ENCODE peak calls at places on chromosomes 16 and 17, in seven cellular contexts. One of them, this sample, is unnamed.

GRCh38 chr17:80659651-80660050 is 115.0 kb downstream of the RPTOR start:
- DNase-seq in ELR: no peak
- DNase-seq in HCEC 1CT: no peak
- DNase-seq in lower leg skin: no peak
- DNase-seq in AG09319: no peak
- DNase-seq in mucosa of gallbladder: no peak
- DNase-seq in naive B cell: no peak
- DNase-seq in this sample: no peak

GRCh38 chr17:19470529-19471261 is 59.7 kb downstream of the RNF112 start:
- DNase-seq in mucosa of gallbladder: peak
- DNase-seq in HCEC 1CT: peak
- DNase-seq in AG09319: peak
- DNase-seq in ELR: no peak
- DNase-seq in lower leg skin: peak
- DNase-seq in naive B cell: no peak
- DNase-seq in this sample: no peak

GRCh38 chr17:74491645-74492044 is 25.2 kb downstream of the CD300A start:
- DNase-seq in AG09319: no peak
- DNase-seq in lower leg skin: peak
- DNase-seq in ELR: no peak
- DNase-seq in HCEC 1CT: no peak
- DNase-seq in mucosa of gallbladder: no peak
- DNase-seq in naive B cell: no peak
- DNase-seq in this sample: no peak

GRCh38 chr16:22787456-22788189 is 26.3 kb upstream of the HS3ST2 start:
- DNase-seq in mucosa of gallbladder: no peak
- DNase-seq in lower leg skin: no peak
- DNase-seq in AG09319: peak
- DNase-seq in naive B cell: no peak
- DNase-seq in ELR: peak
- DNase-seq in HCEC 1CT: peak
- DNase-seq in this sample: no peak

GRCh38 chr16:66443269-66443652 is 16.2 kb downstream of the BEAN1 start:
- DNase-seq in naive B cell: no peak
- DNase-seq in ELR: no peak
- DNase-seq in AG09319: no peak
- DNase-seq in lower leg skin: peak
- DNase-seq in mucosa of gallbladder: no peak
- DNase-seq in HCEC 1CT: no peak
- DNase-seq in this sample: no peak

GRCh38 chr17:3723556-3724372 is at the start of gene HASPIN:
- DNase-seq in AG09319: peak
- DNase-seq in mucosa of gallbladder: peak
- DNase-seq in naive B cell: peak
- DNase-seq in ELR: peak
- DNase-seq in HCEC 1CT: peak
- DNase-seq in lower leg skin: peak
- DNase-seq in this sample: peak

GRCh38 chr17:43627657-43628650 is 33.8 kb downstream of the MEOX1 start:
- DNase-seq in lower leg skin: no peak
- DNase-seq in AG09319: no peak
- DNase-seq in HCEC 1CT: no peak
- DNase-seq in ELR: no peak
- DNase-seq in mucosa of gallbladder: no peak
- DNase-seq in naive B cell: no peak
- DNase-seq in this sample: no peak

GRCh38 chr16:84925092-84925772 is 86.1 kb downstream of the ZDHHC7 start:
- DNase-seq in HCEC 1CT: no peak
- DNase-seq in ELR: peak
- DNase-seq in AG09319: no peak
- DNase-seq in lower leg skin: no peak
- DNase-seq in mucosa of gallbladder: peak
- DNase-seq in naive B cell: peak
- DNase-seq in this sample: no peak

GRCh38 chr17:38748329-38749221 is at the start of gene PCGF2:
- DNase-seq in naive B cell: no peak
- DNase-seq in AG09319: peak
- DNase-seq in HCEC 1CT: peak
- DNase-seq in mucosa of gallbladder: peak
- DNase-seq in ELR: peak
- DNase-seq in lower leg skin: peak
- DNase-seq in this sample: peak

GRCh38 chr17:50594931-50595330 is 34.4 kb downstream of the CACNA1G start:
- DNase-seq in HCEC 1CT: no peak
- DNase-seq in lower leg skin: no peak
- DNase-seq in mucosa of gallbladder: no peak
- DNase-seq in naive B cell: no peak
- DNase-seq in ELR: no peak
- DNase-seq in AG09319: no peak
- DNase-seq in this sample: no peak

GRCh38 chr16:56281256-56281805 is 90.0 kb downstream of the GNAO1 start:
- DNase-seq in AG09319: no peak
- DNase-seq in naive B cell: no peak
- DNase-seq in ELR: peak
- DNase-seq in lower leg skin: no peak
- DNase-seq in mucosa of gallbladder: no peak
- DNase-seq in HCEC 1CT: no peak
- DNase-seq in this sample: no peak

GRCh38 chr16:56362706-56363105 is 62.6 kb downstream of the AMFR start:
- DNase-seq in ELR: no peak
- DNase-seq in naive B cell: no peak
- DNase-seq in mucosa of gallbladder: no peak
- DNase-seq in AG09319: no peak
- DNase-seq in lower leg skin: peak
- DNase-seq in HCEC 1CT: no peak
- DNase-seq in this sample: no peak

GRCh38 chr17:1786708-1787107 is 24.8 kb downstream of the SERPINF1 start:
- DNase-seq in lower leg skin: no peak
- DNase-seq in naive B cell: no peak
- DNase-seq in ELR: no peak
- DNase-seq in HCEC 1CT: no peak
- DNase-seq in mucosa of gallbladder: no peak
- DNase-seq in AG09319: no peak
- DNase-seq in this sample: no peak